ENCODE peak calls at places on chromosome X, in ten cellular contexts. M is activated CD8-positive, alpha-beta T cell treated with anti-CD3 and anti-CD28 coated beads for 36 hours; B is ovary; E is glutamatergic neuron; Y is body of pancreas; D is nephron progenitor cell; U is heart left ventricle; S is foreskin fibroblast; L is gastrocnemius medialis; A is PC-3. W is an unnamed sample.

GRCh38 chrX:66054978-66055377 is 15.1 kb upstream of the VSIG4 start:
- DNase-seq in M (no peak), L (no peak), Y (no peak), A (no peak), U (no peak), D (no peak), B (no peak), S (no peak), E (no peak), W (no peak)

GRCh38 chrX:72003811-72004750 is 93.4 kb downstream of the NHSL2 start:
- DNase-seq in E (peak; percentile 19), B (peak; percentile 37), A (peak; percentile 42), L (no peak), U (peak; percentile 67), M (no peak), D (peak; percentile 47), Y (peak; percentile 58), S (no peak), W (no peak)

GRCh38 chrX:55007633-55008032 is 7.5 kb downstream of the APEX2 start:
- DNase-seq in U (no peak), S (peak; percentile 37), B (peak; percentile 41), D (no peak), M (no peak), E (no peak), A (peak; percentile 86), Y (peak; percentile 61), L (no peak), W (no peak)

GRCh38 chrX:21700967-21701366 is 42.8 kb upstream of the KLHL34 start:
- DNase-seq in A (no peak), Y (no peak), E (no peak), L (no peak), B (no peak), U (no peak), S (no peak), M (no peak), D (no peak), W (no peak)

GRCh38 chrX:11049976-11050375 is 61.2 kb upstream of the HCCS start:
- DNase-seq in E (no peak), A (no peak), B (no peak), S (no peak), L (no peak), U (no peak), Y (no peak), M (no peak), D (no peak), W (no peak)

GRCh38 chrX:23792861-23793553 is 10.0 kb downstream of the SAT1 start:
- DNase-seq in M (no peak), A (no peak), U (no peak), L (no peak), Y (no peak), B (no peak), E (peak; percentile 22), S (no peak), D (peak; percentile 18), W (no peak)

GRCh38 chrX:23383411-23383810 is 48.8 kb downstream of the PTCHD1 start:
- DNase-seq in S (no peak), A (peak; percentile 50), B (no peak), M (no peak), U (no peak), Y (no peak), D (no peak), E (no peak), L (no peak), W (no peak)

GRCh38 chrX:555589-556220 is 74.9 kb upstream of the SHOX start:
- DNase-seq in L (no peak), U (no peak), M (no peak), A (no peak), E (peak; percentile 33), B (no peak), Y (no peak), S (no peak), D (no peak), W (no peak)

GRCh38 chrX:138031715-138032114 is 465.8 kb downstream of the ZIC3 start:
- DNase-seq in E (no peak), A (peak; percentile 60), Y (no peak), U (no peak), D (no peak), M (no peak), S (no peak), B (no peak), L (no peak), W (no peak)

GRCh38 chrX:138020941-138021340 is 455.0 kb downstream of the ZIC3 start:
- DNase-seq in E (no peak), B (no peak), S (no peak), D (no peak), Y (no peak), L (no peak), M (no peak), A (no peak), U (no peak), W (no peak)

GRCh38 chrX:138026211-138026610 is 460.3 kb downstream of the ZIC3 start:
- DNase-seq in U (no peak), A (peak; percentile 41), M (no peak), B (no peak), S (no peak), Y (no peak), E (no peak), L (no peak), D (no peak), W (no peak)
- TF ChIP-seq CTCF in U (peak; percentile 25), A (peak; percentile 57), M (no peak), B (no peak), S (no peak), Y (peak; percentile 24), E (peak; percentile 47), L (no peak), D (peak; percentile 48), W (peak; percentile 20)

DNA sequence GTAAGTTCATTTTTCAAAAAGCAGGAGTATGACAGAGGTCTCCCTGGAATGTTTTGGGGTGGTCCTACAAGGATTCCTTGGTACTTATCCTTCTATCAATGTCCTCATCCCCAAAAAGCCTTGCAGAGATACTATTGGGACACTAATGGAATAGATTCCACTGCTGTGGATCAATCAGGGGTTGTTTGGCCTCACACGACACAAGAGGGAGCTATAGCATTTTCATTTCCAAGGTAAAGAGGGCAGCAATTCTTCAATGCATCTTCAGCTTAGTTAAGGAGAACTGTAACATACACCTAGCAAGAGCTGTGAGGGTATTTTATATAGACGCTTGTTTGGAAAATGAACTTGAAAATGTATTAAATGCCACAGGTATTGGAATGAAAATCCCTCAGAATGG is 50.9 kb downstream of the USP26 start:
- DNase-seq in B (no peak), L (no peak), E (no peak), Y (no peak), M (no peak), S (no peak), D (no peak), U (no peak), A (peak; percentile 60), W (no peak)
- TF ChIP-seq CTCF in B (no peak), L (no peak), E (no peak), Y (peak; percentile 14), M (no peak), S (no peak), D (peak; percentile 40), U (no peak), A (peak; percentile 80), W (no peak)

GRCh38 chrX:117508021-117508420 is 608.6 kb downstream of the KLHL13 start:
- DNase-seq in E (no peak), S (no peak), Y (no peak), B (no peak), A (no peak), D (no peak), M (no peak), U (no peak), L (no peak), W (no peak)

GRCh38 chrX:117511379-117511778 is 605.2 kb downstream of the KLHL13 start:
- DNase-seq in U (no peak), L (no peak), M (no peak), S (no peak), B (no peak), D (no peak), A (no peak), Y (peak; percentile 25), E (no peak), W (no peak)

DNA sequence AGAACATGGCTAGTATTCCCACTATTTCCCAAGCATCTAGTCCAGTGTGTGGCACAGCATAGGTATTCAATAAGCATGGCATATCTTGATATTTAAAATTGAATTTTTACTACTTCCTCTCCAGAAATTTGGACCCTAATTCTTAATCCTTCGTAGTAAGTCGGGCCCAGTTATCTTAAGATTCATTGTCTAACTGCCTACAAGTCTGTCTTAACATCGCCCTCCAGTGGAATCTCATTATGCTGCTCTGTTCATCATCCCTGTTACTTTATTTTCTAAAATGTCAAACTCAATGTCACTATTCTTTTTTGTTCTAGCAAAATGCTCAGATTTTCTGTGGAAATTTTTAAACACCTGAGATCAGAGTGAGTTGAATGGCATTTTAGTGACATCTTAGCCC is 606.2 kb downstream of the KLHL13 start:
- DNase-seq in E (no peak), L (no peak), D (no peak), S (no peak), U (no peak), Y (no peak), M (no peak), B (no peak), A (no peak), W (no peak)
- TF ChIP-seq CTCF in E (no peak), L (no peak), D (peak; percentile 35), S (no peak), U (no peak), Y (no peak), M (no peak), B (no peak), A (no peak), W (no peak)

DNA sequence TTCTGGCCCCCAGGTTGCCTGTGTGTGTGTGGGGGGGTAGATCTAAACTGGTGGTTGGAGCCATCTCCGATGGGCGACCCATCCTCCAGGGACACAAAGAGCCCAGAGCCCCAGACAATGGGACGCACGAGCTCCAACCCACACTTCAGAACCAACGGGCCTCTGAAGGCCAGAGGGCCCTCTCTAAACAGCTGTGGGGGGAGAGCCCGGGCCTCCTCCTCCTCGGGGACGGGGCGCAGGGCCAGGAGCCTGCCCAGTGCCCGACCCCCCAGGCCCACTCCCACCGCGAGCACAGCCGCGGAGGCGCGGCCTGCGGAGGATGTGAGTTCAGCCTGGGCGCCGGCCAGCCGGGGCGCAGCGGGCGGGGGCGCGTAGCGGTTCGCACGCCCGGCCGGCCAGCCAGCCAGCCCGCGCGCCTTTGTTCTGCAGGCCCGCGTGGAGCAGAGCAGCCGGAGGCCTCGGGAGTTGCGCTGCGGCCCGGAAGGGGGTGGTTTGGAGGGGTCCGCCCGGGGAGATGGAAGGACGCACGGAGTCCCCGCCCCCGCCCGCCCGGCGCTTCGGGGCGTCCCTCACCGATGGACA is 4.0 kb downstream of the FLNA start:
- DNase-seq in Y (no peak), D (peak; percentile 47), U (no peak), B (peak; percentile 60), E (peak; percentile 30), A (no peak), S (no peak), L (no peak), M (no peak), W (no peak)
- TF ChIP-seq CTCF in Y (no peak), D (no peak), U (no peak), B (no peak), E (no peak), A (no peak), S (no peak), L (no peak), M (no peak), W (no peak)